ENCODE peak calls at places on chromosomes 13 and 19, in four cellular contexts. B, O, Y and S are unnamed samples.

GRCh38 chr13:26628706-26629105 is 71.2 kb downstream of the WASF3 start:
- DNase-seq in O (peak), Y (no peak), B (peak), S (no peak)

GRCh38 chr19:17121736-17122293 is 46.2 kb downstream of the MYO9B start:
- DNase-seq in Y (peak), B (no peak), O (peak), S (no peak)

GRCh38 chr13:97715763-97716162 is 237.7 kb upstream of the IPO5 start:
- DNase-seq in O (no peak), B (no peak), Y (no peak), S (no peak)

GRCh38 chr19:11168568-11168967 is 13.0 kb upstream of the SPC24 start:
- DNase-seq in Y (no peak), O (peak), B (no peak), S (no peak)

GRCh38 chr13:61852116-61852515 is 436.5 kb upstream of the PCDH20 start:
- DNase-seq in B (no peak), Y (no peak), O (no peak), S (no peak)

GRCh38 chr13:33537691-33538090 is 252.1 kb upstream of the STARD13 start:
- DNase-seq in Y (peak), O (no peak), B (no peak), S (no peak)

GRCh38 chr13:99150575-99151370 is 49.9 kb upstream of the UBAC2 start:
- DNase-seq in Y (no peak), B (peak), O (peak), S (no peak)

GRCh38 chr19:12938054-12938535 is 314 bp upstream of the CALR start:
- DNase-seq in O (peak), B (peak), Y (peak), S (peak)

GRCh38 chr13:98496239-98496668 is 80.7 kb downstream of the STK24 start:
- DNase-seq in Y (no peak), O (no peak), B (no peak), S (no peak)

GRCh38 chr19:29302002-29302928 is 89.3 kb upstream of the UQCRFS1 start:
- DNase-seq in O (no peak), Y (no peak), B (no peak), S (no peak)

GRCh38 chr19:29586401-29586800 is 19.7 kb upstream of the POP4 start:
- DNase-seq in B (no peak), Y (no peak), O (no peak), S (no peak)

GRCh38 chr13:97225533-97225932 is 3.4 kb downstream of the MBNL2 start:
- DNase-seq in B (no peak), O (no peak), Y (no peak), S (no peak)

GRCh38 chr19:13120817-13121216 is 2.8 kb downstream of the NACC1 start:
- DNase-seq in B (no peak), O (peak), Y (no peak), S (no peak)

GRCh38 chr19:13269348-13269747 is 119.1 kb downstream of the IER2 start:
- DNase-seq in Y (no peak), B (no peak), O (no peak), S (no peak)

GRCh38 chr13:24834902-24835510 is 71.0 kb downstream of the RNF17 start:
- DNase-seq in B (peak), O (no peak), Y (no peak), S (no peak)

GRCh38 chr13:113535381-113535781 is 44.9 kb upstream of the DCUN1D2 start:
- DNase-seq in B (no peak), O (no peak), Y (no peak), S (no peak)

GRCh38 chr19:54594737-54595136 is 1.3 kb downstream of the LILRA1 start:
- DNase-seq in Y (no peak), O (no peak), B (no peak), S (no peak)

GRCh38 chr13:99796175-99796819 is 175.3 kb downstream of the ZIC5 start:
- DNase-seq in O (peak), Y (peak), B (peak), S (no peak)

GRCh38 chr19:11373166-11373884 is 1.1 kb upstream of the SWSAP1 start:
- DNase-seq in B (peak), O (peak), Y (peak), S (peak)

GRCh38 chr13:36154567-36155231 is 23.5 kb upstream of the DCLK1 start:
- DNase-seq in Y (no peak), O (peak), B (no peak), S (no peak)

GRCh38 chr13:44972956-44973581 is 16.2 kb downstream of the NUFIP1 start:
- DNase-seq in B (no peak), O (peak), Y (no peak), S (no peak)

GRCh38 chr19:33430674-33431277 is 57.3 kb downstream of the CEBPG start:
- DNase-seq in B (peak), Y (peak), O (peak), S (peak)

GRCh38 chr13:72851678-72852014 is 69.7 kb downstream of the PIBF1 start:
- DNase-seq in O (no peak), Y (no peak), B (no peak), S (no peak)

GRCh38 chr19:11410682-11411081 is 8.4 kb downstream of the RGL3 start:
- DNase-seq in Y (no peak), B (no peak), O (peak), S (no peak)

GRCh38 chr19:50703915-50704548 is 15.6 kb downstream of the SHANK1 start:
- DNase-seq in O (no peak), Y (no peak), B (no peak), S (no peak)

GRCh38 chr13:70812481-70812880 is 704.2 kb upstream of the KLHL1 start:
- DNase-seq in B (no peak), O (peak), Y (no peak), S (no peak)

GRCh38 chr19:55305491-55305890 is 19.6 kb downstream of the TMEM150B start:
- DNase-seq in O (no peak), B (no peak), Y (peak), S (no peak)

GRCh38 chr19:51488491-51488890 is 10.2 kb downstream of the CEACAM18 start:
- DNase-seq in Y (no peak), B (no peak), O (no peak), S (no peak)

GRCh38 chr19:28641395-28641794 is 571.6 kb downstream of the UQCRFS1 start:
- DNase-seq in Y (no peak), B (no peak), O (no peak), S (no peak)

GRCh38 chr19:38375748-38376147 is 1.4 kb downstream of the PSMD8 start:
- DNase-seq in O (peak), Y (no peak), B (no peak), S (no peak)

GRCh38 chr19:8506402-8506957 is 4.0 kb upstream of the PRAM1 start:
- DNase-seq in O (no peak), Y (no peak), B (peak), S (no peak)

GRCh38 chr13:27053902-27054595 is 117.6 kb downstream of the USP12 start:
- DNase-seq in B (no peak), Y (no peak), O (peak), S (no peak)

GRCh38 chr13:114105351-114106225 is 26.8 kb downstream of the RASA3 start:
- DNase-seq in B (no peak), Y (no peak), O (no peak), S (no peak)

GRCh38 chr13:103983948-103984347 is 917.7 kb upstream of the SLC10A2 start:
- DNase-seq in B (no peak), Y (no peak), O (no peak), S (no peak)

GRCh38 chr13:106917024-106917491 is 349.1 kb upstream of the ARGLU1 start:
- DNase-seq in B (peak), O (no peak), Y (no peak), S (no peak)

GRCh38 chr13:75446874-75447273 is 35.1 kb downstream of the TBC1D4 start:
- DNase-seq in O (no peak), Y (no peak), B (no peak), S (no peak)

GRCh38 chr13:75455962-75456361 is 26.0 kb downstream of the TBC1D4 start:
- DNase-seq in O (no peak), B (no peak), Y (no peak), S (no peak)

GRCh38 chr13:75454497-75454896 is 27.5 kb downstream of the TBC1D4 start:
- DNase-seq in B (no peak), Y (no peak), O (no peak), S (no peak)

GRCh38 chr13:75447493-75447892 is 34.5 kb downstream of the TBC1D4 start:
- DNase-seq in O (no peak), Y (no peak), B (no peak), S (no peak)

GRCh38 chr13:75452564-75452963 is 29.4 kb downstream of the TBC1D4 start:
- DNase-seq in B (no peak), O (peak), Y (no peak), S (no peak)
- H3K4me3 ChIP-seq in B (no peak), O (no peak), Y (no peak), S (no peak)

DNA sequence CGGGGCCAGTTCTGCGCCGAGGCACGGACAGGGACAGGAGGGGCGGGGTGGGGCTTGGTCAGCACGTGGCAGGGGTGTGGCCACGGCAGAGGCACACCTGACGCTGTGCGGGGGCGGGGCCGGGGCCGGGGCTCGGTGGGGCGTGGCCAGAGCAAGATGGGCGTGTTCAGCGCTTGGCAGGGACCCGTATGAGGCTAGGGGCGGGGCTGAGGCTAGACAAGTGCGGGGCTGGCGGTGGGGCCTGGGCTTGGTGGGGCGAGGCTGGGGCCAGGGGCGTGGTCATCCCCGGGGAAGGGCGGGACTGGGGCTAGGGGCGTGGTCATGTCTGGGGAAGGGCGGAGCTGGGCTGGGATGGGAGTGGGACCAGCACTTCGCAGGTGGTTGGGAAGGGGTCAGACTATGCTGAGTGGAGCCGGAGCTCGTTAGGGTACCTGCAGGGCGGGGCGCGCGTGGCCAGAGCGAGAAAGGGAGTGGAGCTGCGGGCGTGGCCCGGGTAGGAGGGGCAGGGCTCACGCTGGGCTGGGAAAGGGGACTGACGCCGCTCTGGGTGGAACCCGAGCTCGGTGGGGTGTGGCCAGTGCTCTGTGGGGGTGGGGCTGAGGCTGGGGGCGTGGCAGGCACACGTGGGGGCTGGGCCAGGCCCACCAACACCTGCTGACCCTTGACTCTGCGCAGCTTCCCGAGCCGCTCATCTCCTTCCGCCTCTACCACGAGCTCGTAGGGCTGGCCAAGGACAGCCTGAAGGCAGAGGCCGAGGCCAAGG is 12.8 kb downstream of the POLR2E start:
- DNase-seq in Y (no peak), O (peak), B (peak), S (no peak)
- H3K27ac ChIP-seq in Y (no peak), O (no peak), B (no peak), S (no peak)

DNA sequence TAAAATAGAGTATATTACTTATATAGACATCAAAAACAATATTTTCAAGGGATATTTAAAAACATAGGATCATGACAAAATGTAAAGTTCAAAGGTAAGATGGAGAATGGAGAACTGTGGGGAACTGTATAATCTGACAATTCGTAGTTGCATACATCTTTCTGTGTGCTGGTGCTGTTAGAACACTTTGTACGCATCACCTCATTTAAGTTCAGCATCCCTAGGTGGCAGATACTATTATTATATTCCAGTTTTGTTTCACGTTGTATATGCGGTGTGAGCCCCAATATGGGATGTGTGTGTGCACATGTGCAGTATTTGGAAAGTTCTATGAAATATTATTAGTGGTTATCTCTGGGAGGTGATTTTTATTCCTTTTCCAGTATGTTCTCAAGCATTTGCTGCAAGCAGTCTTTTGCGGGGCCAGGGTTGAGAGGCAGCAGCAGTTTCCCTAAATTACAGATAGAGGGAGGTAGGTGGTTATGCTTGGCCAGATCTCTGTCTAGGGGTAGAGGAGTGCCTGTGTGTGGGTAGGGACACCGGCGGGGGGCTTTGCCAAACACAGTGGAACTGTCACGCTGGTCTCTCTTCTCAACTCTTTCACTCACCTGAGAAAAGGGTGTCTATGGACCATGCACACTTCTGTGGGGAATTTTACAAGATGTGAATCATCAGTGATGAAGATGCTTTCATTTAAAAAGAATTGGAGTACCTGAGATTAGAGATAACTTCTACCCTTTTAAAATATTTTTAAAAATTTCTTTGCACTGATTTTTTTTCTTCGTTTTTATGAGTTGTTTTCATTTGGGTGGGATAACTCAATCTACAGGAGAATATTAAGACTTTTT is 55.6 kb upstream of the ALOX5AP start:
- DNase-seq in B (no peak), Y (peak), O (peak), S (no peak)
- TF ChIP-seq CTCF in B (peak), Y (peak), O (peak), S (peak)

GRCh38 chr19:18649371-18650047 is 12.7 kb downstream of the KLHL26 start:
- DNase-seq in B (peak), O (peak), Y (no peak), S (no peak)
- H3K4me3 ChIP-seq in B (no peak), O (no peak), Y (no peak), S (peak)

GRCh38 chr19:1859319-1859718 is 4.1 kb downstream of the KLF16 start:
- DNase-seq in O (no peak), Y (no peak), B (no peak), S (no peak)
- H3K27ac ChIP-seq in O (peak), Y (peak), B (no peak), S (peak)

GRCh38 chr13:53775807-53776206 is 747.2 kb downstream of the OLFM4 start:
- DNase-seq in B (no peak), Y (no peak), O (no peak), S (no peak)
- TF ChIP-seq CTCF in B (no peak), Y (no peak), O (no peak), S (no peak)

DNA sequence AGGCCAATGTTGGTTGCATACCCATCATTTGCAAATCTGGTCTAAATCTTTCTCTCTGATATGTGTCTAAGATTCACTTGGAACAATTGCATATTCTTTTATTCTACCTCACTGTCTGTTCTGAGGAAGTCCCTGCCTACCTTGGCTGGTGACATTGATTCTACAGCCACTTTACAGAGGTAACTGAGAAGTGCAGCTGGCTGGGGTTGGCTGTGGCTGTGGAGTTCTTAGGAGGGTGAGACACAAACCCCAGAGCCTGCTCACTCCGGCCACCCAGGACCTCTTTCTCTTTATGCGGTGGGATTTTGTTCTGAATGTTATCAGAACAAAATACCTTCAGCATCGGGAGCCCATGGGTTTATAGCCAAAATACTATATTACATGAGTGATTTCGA is 54.5 kb upstream of the IRS2 start:
- DNase-seq in B (no peak), O (no peak), Y (no peak), S (no peak)
- H3K4me3 ChIP-seq in B (no peak), O (no peak), Y (no peak), S (no peak)

DNA sequence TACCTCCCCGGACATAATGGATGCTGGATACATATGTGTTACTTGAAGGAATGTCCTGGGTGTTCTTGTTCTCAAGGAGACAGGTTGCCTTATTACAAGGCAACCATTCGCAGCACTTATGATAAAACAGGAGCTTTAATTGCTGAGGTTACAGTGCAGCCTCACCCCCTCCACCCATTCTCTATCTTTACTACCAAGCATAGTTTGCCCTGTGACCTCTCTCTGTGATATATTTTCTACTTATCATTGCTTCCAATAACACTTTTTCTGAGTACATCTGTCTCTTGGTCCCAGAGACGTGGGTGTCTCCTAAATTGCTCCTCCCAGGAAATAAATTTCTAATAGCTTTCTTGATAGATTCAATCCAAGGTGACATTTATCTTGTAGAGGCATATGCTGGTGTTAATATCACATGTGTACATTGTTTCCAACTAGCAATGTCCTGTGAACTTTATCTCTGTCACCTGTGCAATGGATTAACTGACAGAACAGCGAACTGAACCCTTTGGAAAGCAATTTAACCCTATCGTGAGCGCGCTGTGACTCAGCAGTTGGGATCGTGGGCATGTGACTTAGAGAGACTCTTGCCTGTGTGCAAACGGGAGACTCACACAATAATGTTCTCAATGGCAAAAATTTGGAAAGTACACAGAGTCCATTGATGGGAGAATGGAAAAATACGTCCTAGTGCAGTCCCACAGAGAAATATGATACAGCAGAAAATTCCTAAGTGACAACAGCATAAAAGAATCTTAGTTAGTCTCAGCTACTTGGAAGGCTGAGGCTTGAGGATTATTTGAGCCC is 6.9 kb upstream of the MAP2K2 start:
- DNase-seq in O (peak), Y (no peak), B (no peak), S (no peak)
- H3K27ac ChIP-seq in O (peak), Y (no peak), B (no peak), S (no peak)

DNA sequence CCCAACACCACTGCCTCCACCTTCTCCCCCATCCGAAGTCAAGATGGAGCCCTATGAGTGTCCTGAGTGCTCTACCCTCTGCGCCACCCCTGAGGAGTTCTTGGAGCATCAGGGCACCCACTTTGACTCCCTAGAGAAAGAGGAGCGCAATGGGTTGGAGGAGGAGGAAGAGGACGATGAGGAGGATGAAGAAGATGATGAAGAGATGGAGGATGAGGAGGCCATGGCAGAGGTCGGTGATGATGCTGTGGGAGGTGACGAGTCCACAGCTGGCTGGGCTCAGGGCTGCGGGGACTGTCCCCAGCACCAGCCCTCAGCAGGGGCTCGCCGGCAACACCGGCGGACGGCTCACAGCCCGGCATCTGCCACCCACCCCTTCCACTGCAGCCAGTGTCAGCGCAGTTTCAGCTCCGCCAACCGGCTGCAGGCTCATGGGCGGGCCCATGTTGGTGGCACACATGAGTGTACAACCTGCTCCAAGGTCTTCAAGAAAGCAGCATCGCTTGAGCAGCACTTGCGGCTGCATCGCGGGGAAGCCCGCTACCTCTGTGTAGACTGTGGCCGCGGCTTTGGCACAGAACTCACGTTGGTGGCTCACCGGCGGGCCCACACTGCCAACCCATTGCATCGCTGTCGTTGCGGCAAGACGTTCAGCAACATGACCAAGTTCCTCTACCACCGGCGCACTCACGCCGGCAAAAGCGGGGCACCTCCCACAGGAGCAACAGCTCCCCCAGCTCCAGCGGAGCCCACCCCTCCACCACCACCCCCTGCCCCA is 5.0 kb downstream of the ZNF526 start:
- DNase-seq in Y (no peak), O (no peak), B (no peak), S (no peak)
- TF ChIP-seq CTCF in Y (no peak), O (no peak), B (no peak), S (no peak)